ENCODE peak calls at places on chromosome 6, in six cellular contexts. T is A549, X is AG04450, V is lower lobe of right lung, F is neural progenitor cell, B is coronary artery. S is an unnamed sample.

GRCh38 chr6:54618597-54618996 is 228.0 kb upstream of the FAM83B start:
- DNase-seq in T (no peak), X (no peak), V (no peak), F (no peak), B (no peak), S (no peak)

GRCh38 chr6:46900266-46900665 is 21.5 kb downstream of the ADGRF5 start:
- DNase-seq in T (no peak), X (no peak), V (no peak), F (no peak), B (no peak), S (no peak)

GRCh38 chr6:125904871-125905270 is 51.7 kb upstream of the HINT3 start:
- DNase-seq in T (no peak), X (no peak), V (no peak), F (no peak), B (no peak), S (no peak)

GRCh38 chr6:156851447-156851846 is 74.3 kb downstream of the ARID1B start:
- DNase-seq in T (no peak), X (no peak), V (no peak), F (no peak), B (no peak), S (no peak)

GRCh38 chr6:33126101-33126714 is 50.4 kb downstream of the HLA-DPB1 start:
- DNase-seq in T (peak; percentile 35), X (no peak), V (peak; percentile 88), F (peak; percentile 86), B (no peak), S (no peak)

GRCh38 chr6:9540126-9540525 is 874.7 kb downstream of the TFAP2A start:
- DNase-seq in T (no peak), X (no peak), V (no peak), F (no peak), B (no peak), S (no peak)

GRCh38 chr6:89708316-89708715 is 69.8 kb upstream of the LYRM2 start:
- DNase-seq in T (no peak), X (no peak), V (no peak), F (no peak), B (no peak), S (no peak)

GRCh38 chr6:13331516-13332348 is 3.4 kb upstream of the TBC1D7 start:
- DNase-seq in T (peak; percentile 16), X (no peak), V (no peak), F (no peak), B (no peak), S (no peak)

GRCh38 chr6:149300563-149300962 is 16.9 kb upstream of the TAB2 start:
- DNase-seq in T (no peak), X (no peak), V (no peak), F (no peak), B (no peak), S (no peak)

GRCh38 chr6:38176797-38177751 is 357.5 kb downstream of the ZFAND3 start:
- DNase-seq in T (no peak), X (no peak), V (no peak), F (peak; percentile 56), B (no peak), S (no peak)

GRCh38 chr6:56852611-56853010 is 102.3 kb upstream of the BEND6 start:
- DNase-seq in T (no peak), X (no peak), V (no peak), F (peak; percentile 60), B (no peak), S (no peak)

GRCh38 chr6:55276745-55277627 is 50.3 kb upstream of the GFRAL start:
- DNase-seq in T (peak; percentile 74), X (peak; percentile 26), V (no peak), F (peak; percentile 71), B (no peak), S (peak; percentile 12)

GRCh38 chr6:123201869-123202372 is 205.9 kb downstream of the CLVS2 start:
- DNase-seq in T (no peak), X (no peak), V (peak; percentile 35), F (no peak), B (no peak), S (no peak)

GRCh38 chr6:89242574-89243330 is 25.6 kb upstream of the GABRR1 start:
- DNase-seq in T (peak; percentile 59), X (peak; percentile 34), V (no peak), F (peak; percentile 44), B (no peak), S (peak; percentile 28)

GRCh38 chr6:110101885-110102284 is 77.6 kb downstream of the WASF1 start:
- DNase-seq in T (no peak), X (no peak), V (no peak), F (no peak), B (no peak), S (no peak)

GRCh38 chr6:121260651-121261102 is 73.6 kb downstream of the TBC1D32 start:
- DNase-seq in T (no peak), X (no peak), V (no peak), F (no peak), B (no peak), S (no peak)

GRCh38 chr6:158634695-158635426 is 9.7 kb downstream of the DYNLT1 start:
- DNase-seq in T (no peak), X (no peak), V (no peak), F (no peak), B (no peak), S (no peak)

GRCh38 chr6:158633127-158633526 is 11.4 kb downstream of the DYNLT1 start:
- DNase-seq in T (no peak), X (no peak), V (no peak), F (no peak), B (no peak), S (no peak)

GRCh38 chr6:158629376-158630221 is 14.9 kb downstream of the DYNLT1 start:
- DNase-seq in T (no peak), X (no peak), V (no peak), F (peak; percentile 40), B (peak; percentile 62), S (no peak)

GRCh38 chr6:158630944-158631616 is 13.5 kb downstream of the DYNLT1 start:
- DNase-seq in T (no peak), X (no peak), V (peak; percentile 63), F (no peak), B (peak; percentile 92), S (no peak)

DNA sequence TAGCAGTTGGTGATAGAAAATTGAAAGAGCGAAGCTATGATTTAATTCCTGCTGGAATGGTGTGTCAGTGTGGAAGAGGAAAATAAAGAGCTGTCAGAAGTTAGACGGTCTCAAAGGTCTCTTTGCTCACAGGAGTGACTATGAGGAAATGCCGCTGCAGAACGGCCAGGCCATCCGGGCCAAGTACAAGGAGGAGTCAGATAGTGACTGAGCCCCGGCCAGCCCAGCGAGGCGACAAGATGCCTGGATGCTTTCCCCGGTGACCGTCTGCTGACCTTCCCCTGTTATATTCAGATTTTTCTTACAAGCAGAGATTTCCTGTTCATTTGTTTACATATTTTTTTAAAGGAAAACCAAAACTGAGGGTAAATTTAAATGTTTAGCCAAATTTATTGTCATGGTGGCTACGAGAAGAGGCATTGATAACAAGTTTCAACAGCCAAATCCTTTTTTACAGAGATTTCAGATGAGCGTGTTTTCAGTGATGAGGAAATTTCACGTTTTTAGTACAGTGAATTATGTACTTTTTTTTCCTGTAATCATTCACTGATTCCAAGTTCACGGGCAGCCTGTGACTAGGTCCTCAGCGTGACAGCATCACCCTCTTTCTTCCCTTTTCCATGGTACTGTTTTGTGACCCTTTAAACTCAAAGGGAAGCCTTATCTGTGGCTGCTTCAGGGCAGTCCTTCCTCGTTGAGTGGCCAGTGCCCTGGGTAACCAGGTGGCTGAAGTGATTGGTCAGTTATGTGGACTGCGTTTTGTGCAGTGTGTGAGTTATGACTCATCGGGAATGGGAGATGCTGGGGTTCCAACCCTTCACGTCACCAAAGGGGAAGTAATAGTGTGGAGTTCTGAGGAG is 12.6 kb downstream of the DYNLT1 start:
- DNase-seq in T (peak; percentile 80), X (peak; percentile 74), V (no peak), F (no peak), B (peak; percentile 84), S (no peak)
- TF ChIP-seq CTCF in T (no peak), X (no peak), V (no peak), F (no peak), B (no peak), S (no peak)

GRCh38 chr6:52363222-52363867 is 1.4 kb downstream of the PAQR8 start:
- DNase-seq in T (no peak), X (no peak), V (no peak), F (no peak), B (no peak), S (no peak)
- H3K4me3 ChIP-seq in T (peak overlapping the region; percentile 91), X (peak overlapping the region; percentile 77), V (peak overlapping the region; percentile 86), F (peak overlapping the region; percentile 89), B (peak overlapping the region; percentile 82), S (peak overlapping the region; percentile 78)

GRCh38 chr6:143267740-143268139 is 182.8 kb downstream of the ADAT2 start:
- DNase-seq in T (no peak), X (no peak), V (no peak), F (no peak), B (no peak), S (no peak)
- TF ChIP-seq CTCF in T (no peak), X (no peak), V (no peak), F (peak; percentile 11), B (no peak), S (no peak)

DNA sequence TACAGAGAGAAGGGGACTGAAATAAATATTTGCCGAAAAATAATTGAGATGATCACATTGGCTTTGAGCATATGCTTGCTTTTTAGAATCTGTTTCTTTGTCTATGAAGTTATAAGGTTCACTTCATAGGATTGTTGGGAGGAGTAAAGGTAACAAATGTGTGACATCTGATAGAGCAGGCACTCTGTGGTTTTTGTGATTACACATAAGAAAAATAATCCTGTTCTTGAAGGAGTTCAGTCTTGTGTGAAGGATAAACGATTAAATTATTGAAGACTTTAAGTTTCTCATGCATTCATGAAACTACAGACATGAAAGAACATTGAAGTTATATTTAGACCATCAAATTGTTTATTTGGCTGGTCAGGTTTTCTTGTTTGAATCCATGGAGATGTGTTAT is 45.0 kb downstream of the QKI start:
- DNase-seq in T (no peak), X (no peak), V (no peak), F (no peak), B (no peak), S (no peak)
- H3K4me3 ChIP-seq in T (no peak overlapping the region), X (no peak overlapping the region), V (no peak overlapping the region), F (no peak overlapping the region), B (peak overlapping the region; percentile 3), S (no peak overlapping the region)

GRCh38 chr6:168662301-168662936 is 221.4 kb downstream of the SMOC2 start:
- DNase-seq in T (no peak), X (no peak), V (no peak), F (no peak), B (no peak), S (no peak)

GRCh38 chr6:168655462-168656152 is 214.6 kb downstream of the SMOC2 start:
- DNase-seq in T (no peak), X (no peak), V (no peak), F (no peak), B (no peak), S (no peak)

GRCh38 chr6:168660400-168660945 is 219.5 kb downstream of the SMOC2 start:
- DNase-seq in T (no peak), X (no peak), V (no peak), F (no peak), B (no peak), S (no peak)

DNA sequence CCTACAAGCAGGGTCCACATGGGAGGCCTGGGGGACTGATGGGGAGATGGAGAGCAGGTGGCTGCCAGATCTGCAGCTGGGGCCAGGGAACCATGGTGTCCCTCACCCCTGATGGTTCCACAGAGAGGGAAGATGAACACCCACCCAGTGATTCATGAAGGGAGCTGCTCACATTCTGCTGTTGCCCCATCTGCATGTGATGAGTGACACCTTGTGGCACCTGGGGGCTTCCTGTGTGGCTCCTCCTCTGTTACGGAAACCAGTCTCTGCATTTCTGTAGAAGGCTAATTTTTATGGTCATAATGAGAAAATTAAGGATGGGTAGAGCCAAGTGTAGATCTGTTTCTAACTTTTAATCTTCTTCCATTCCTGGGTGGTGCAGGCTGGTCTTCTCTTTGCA is 217.1 kb downstream of the SMOC2 start:
- DNase-seq in T (no peak), X (no peak), V (no peak), F (no peak), B (peak; percentile 62), S (no peak)
- TF ChIP-seq CTCF in T (no peak), X (no peak), V (no peak), F (no peak), B (no peak), S (no peak)

GRCh38 chr6:119076966-119077642 is 1.4 kb downstream of the FAM184A start:
- DNase-seq in T (no peak), X (no peak), V (no peak), F (no peak), B (no peak), S (no peak)
- H3K4me3 ChIP-seq in T (no peak overlapping the region), X (no peak overlapping the region), V (peak overlapping the region; percentile 72), F (peak overlapping the region; percentile 89), B (peak overlapping the region; percentile 93), S (no peak overlapping the region)